ENCODE peak calls at places on chromosome 1, in six cellular contexts. L is cardiac fibroblast, X is posterior vena cava, Y is nephron progenitor cell, S is HCEC 1CT, F is mucosa of gallbladder. C is an unnamed sample.

GRCh38 chr1:20726107-20726911 is 6.2 kb downstream of the SH2D5 start:
- DNase-seq in L (no peak), F (no peak), S (no peak), Y (no peak), X (peak; percentile 79), C (no peak)

GRCh38 chr1:58618303-58618702 is 41.3 kb upstream of the TACSTD2 start:
- DNase-seq in Y (no peak), F (peak; percentile 12), X (no peak), S (peak; percentile 80), L (peak; percentile 92), C (peak; percentile 99)

GRCh38 chr1:149963358-149963757 is 26.7 kb upstream of the MTMR11 start:
- DNase-seq in F (no peak), L (peak; percentile 23), Y (no peak), X (no peak), S (no peak), C (no peak)

GRCh38 chr1:81813691-81814090 is 13.0 kb downstream of the ADGRL2 start:
- DNase-seq in Y (no peak), L (no peak), X (no peak), S (no peak), F (no peak), C (no peak)

GRCh38 chr1:45926302-45926701 is 122.9 kb downstream of the MAST2 start:
- DNase-seq in S (no peak), Y (no peak), L (no peak), F (no peak), X (no peak), C (no peak)

GRCh38 chr1:93616221-93616995 is 65.2 kb downstream of the BCAR3 start:
- DNase-seq in Y (no peak), S (no peak), F (no peak), L (no peak), X (no peak), C (no peak)

GRCh38 chr1:209176866-209177430 is 406.6 kb upstream of the CAMK1G start:
- DNase-seq in Y (no peak), F (no peak), X (no peak), S (no peak), L (no peak), C (no peak)

GRCh38 chr1:160682983-160683886 is 28.4 kb downstream of the CD48 start:
- DNase-seq in L (no peak), F (no peak), S (no peak), Y (no peak), X (no peak), C (no peak)

GRCh38 chr1:156244126-156244525 is 2.1 kb downstream of the BGLAP start:
- DNase-seq in F (no peak), Y (no peak), S (no peak), L (no peak), X (no peak), C (no peak)

GRCh38 chr1:232386721-232387510 is 243.0 kb downstream of the SIPA1L2 start:
- DNase-seq in L (no peak), F (no peak), S (no peak), Y (no peak), X (no peak), C (no peak)

GRCh38 chr1:68808351-68808750 is 311.5 kb upstream of the DEPDC1 start:
- DNase-seq in Y (no peak), L (no peak), X (no peak), S (no peak), F (no peak), C (no peak)

GRCh38 chr1:235206533-235207201 is 45.6 kb upstream of the RBM34 start:
- DNase-seq in F (no peak), X (no peak), L (peak; percentile 12), S (no peak), Y (no peak), C (no peak)

GRCh38 chr1:44407430-44408180 is 2.5 kb downstream of the RNF220 start:
- DNase-seq in Y (peak; percentile 70), X (no peak), L (no peak), S (no peak), F (no peak), C (no peak)

GRCh38 chr1:157515141-157515540 is 37.2 kb downstream of the FCRL5 start:
- DNase-seq in X (no peak), F (no peak), S (no peak), Y (no peak), L (no peak), C (no peak)

GRCh38 chr1:161740871-161741270 is 8.7 kb upstream of the DUSP12 start:
- DNase-seq in F (no peak), Y (no peak), X (no peak), S (no peak), L (no peak), C (no peak)

GRCh38 chr1:25473653-25474225 is 43.0 kb downstream of the MACO1 start:
- DNase-seq in Y (no peak), S (no peak), F (no peak), L (no peak), X (no peak), C (no peak)

GRCh38 chr1:180941518-180942275 is 29.0 kb downstream of the KIAA1614 start:
- DNase-seq in F (no peak), X (no peak), Y (no peak), S (no peak), L (no peak), C (no peak)

GRCh38 chr1:162136760-162137537 is 67.5 kb downstream of the NOS1AP start:
- DNase-seq in X (no peak), L (peak; percentile 84), F (no peak), S (peak; percentile 91), Y (no peak), C (peak; percentile 47)

C was measured in foreskin keratinocyte.